ENCODE peak calls at places on chromosomes 6 and 20, in six cellular contexts. I, Y, L, Z, K and P are unnamed samples.
A peak's percentile ranks its signal among the peaks of the same experiment; 100 is the strongest.

GRCh38 chr6:97882755-97883154 is 599.7 kb upstream of the MMS22L start:
- DNase-seq in I (no peak), Y (no peak), L (no peak), Z (no peak), K (no peak), P (no peak)

GRCh38 chr6:30747300-30747687 is 2.9 kb upstream of the IER3 start:
- DNase-seq in I (no peak), Y (no peak), L (no peak), Z (no peak), K (peak; percentile 39), P (no peak)

GRCh38 chr6:144013486-144013909 is 5.4 kb upstream of the PLAGL1 start:
- DNase-seq in I (peak; percentile 90), Y (peak; percentile 85), L (peak; percentile 84), Z (peak; percentile 73), K (peak; percentile 66), P (no peak)

GRCh38 chr6:105152865-105153264 is 26.9 kb downstream of the POPDC3 start:
- DNase-seq in I (no peak), Y (no peak), L (no peak), Z (no peak), K (no peak), P (no peak)

GRCh38 chr6:43784049-43784855 is 14.2 kb downstream of the VEGFA start:
- DNase-seq in I (no peak), Y (no peak), L (no peak), Z (no peak), K (no peak), P (no peak)

GRCh38 chr20:59737073-59737691 is 132.8 kb downstream of the PHACTR3 start:
- DNase-seq in I (no peak), Y (peak; percentile 43), L (no peak), Z (no peak), K (no peak), P (no peak)

GRCh38 chr20:46545077-46545826 is 5.2 kb downstream of the OCSTAMP start:
- DNase-seq in I (no peak), Y (no peak), L (no peak), Z (no peak), K (no peak), P (no peak)

GRCh38 chr6:33827546-33828451 is 24.0 kb upstream of the MLN start:
- DNase-seq in I (peak; percentile 10), Y (no peak), L (peak; percentile 42), Z (no peak), K (no peak), P (no peak)

GRCh38 chr6:66623050-66623449 is 916.0 kb upstream of the EYS start:
- DNase-seq in I (no peak), Y (no peak), L (no peak), Z (no peak), K (no peak), P (no peak)

GRCh38 chr6:4319992-4320683 is 184.8 kb upstream of the ECI2 start:
- DNase-seq in I (peak; percentile 83), Y (no peak), L (no peak), Z (no peak), K (peak; percentile 11), P (no peak)

GRCh38 chr6:125986956-125987617 is 747 bp downstream of the TRMT11 start:
- DNase-seq in I (peak; percentile 19), Y (no peak), L (no peak), Z (no peak), K (peak; percentile 7), P (peak; percentile 27)

GRCh38 chr20:4886771-4887527 is 114.4 kb downstream of the SLC23A2 start:
- DNase-seq in I (no peak), Y (no peak), L (no peak), Z (no peak), K (no peak), P (no peak)

GRCh38 chr6:133918208-133918930 is 29.5 kb downstream of the TCF21 start:
- DNase-seq in I (no peak), Y (no peak), L (no peak), Z (no peak), K (no peak), P (no peak)

GRCh38 chr6:108166664-108167448 is 1.0 kb downstream of the NR2E1 start:
- DNase-seq in I (no peak), Y (no peak), L (no peak), Z (no peak), K (no peak), P (no peak)

GRCh38 chr6:14000901-14001300 is 76.1 kb downstream of the RNF182 start:
- DNase-seq in I (no peak), Y (no peak), L (no peak), Z (no peak), K (no peak), P (no peak)

GRCh38 chr6:13998356-13998755 is 73.6 kb downstream of the RNF182 start:
- DNase-seq in I (no peak), Y (no peak), L (no peak), Z (no peak), K (no peak), P (no peak)

GRCh38 chr6:14004258-14004657 is 79.5 kb downstream of the RNF182 start:
- DNase-seq in I (no peak), Y (no peak), L (no peak), Z (no peak), K (no peak), P (no peak)

GRCh38 chr6:14001329-14002012 is 76.7 kb downstream of the RNF182 start:
- DNase-seq in I (peak; percentile 99), Y (no peak), L (no peak), Z (no peak), K (peak; percentile 93), P (no peak)

GRCh38 chr6:14002176-14002947 is 77.6 kb downstream of the RNF182 start:
- DNase-seq in I (peak; percentile 18), Y (no peak), L (no peak), Z (no peak), K (no peak), P (no peak)
- TF ChIP-seq CTCF in I (no peak), Y (no peak), L (no peak), Z (no peak), K (no peak), P (no peak)

GRCh38 chr6:142856607-142856856 is 88.4 kb downstream of the HIVEP2 start:
- DNase-seq in I (no peak), Y (no peak), L (no peak), Z (no peak), K (no peak), P (no peak)
- H3K4me3 ChIP-seq in I (no peak overlapping the region), Y (no peak overlapping the region), L (no peak overlapping the region), Z (no peak overlapping the region), K (no peak overlapping the region), P (peak overlapping the region; percentile 15)

DNA sequence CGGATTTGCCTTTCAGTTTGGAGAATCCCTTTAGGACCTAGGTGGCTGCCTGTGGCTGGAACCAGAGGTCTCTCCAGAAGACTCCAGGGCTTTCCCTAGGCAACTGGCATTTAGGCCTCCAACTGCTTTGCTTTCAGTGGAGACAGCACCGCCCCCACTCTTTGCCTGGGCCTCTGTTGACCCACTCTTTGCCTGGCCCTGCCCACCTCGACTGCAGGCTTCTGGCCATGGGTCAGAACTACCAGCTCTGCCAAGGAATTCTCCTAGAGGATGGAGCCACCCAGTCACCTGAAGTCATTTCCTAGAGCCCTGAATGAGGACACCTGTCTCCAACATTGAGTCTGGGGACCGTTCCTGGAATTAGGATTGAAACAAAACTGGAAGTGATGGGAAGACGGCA is 439.0 kb upstream of the CDH4 start:
- DNase-seq in I (no peak), Y (no peak), L (no peak), Z (no peak), K (no peak), P (no peak)
- TF ChIP-seq CTCF in I (no peak), Y (no peak), L (no peak), Z (no peak), K (no peak), P (no peak)

DNA sequence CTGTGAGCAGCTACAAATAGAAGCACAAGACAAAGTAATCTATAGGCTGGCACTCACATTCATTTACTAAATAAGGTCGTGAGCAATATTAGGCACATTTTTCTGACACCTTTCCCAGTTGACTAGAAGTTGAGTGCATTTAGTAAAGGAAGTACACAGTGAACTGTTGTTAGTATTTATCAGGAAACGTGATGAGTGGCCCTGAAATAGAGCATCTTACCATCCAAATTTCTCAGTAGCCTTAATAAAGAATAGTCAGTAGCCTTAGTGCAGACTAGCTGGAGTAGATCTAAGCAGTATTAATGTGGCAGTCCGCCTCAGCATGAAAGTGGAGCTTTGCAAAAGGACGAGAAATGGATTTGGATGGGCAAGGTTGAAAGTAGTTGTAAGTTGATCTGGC is 205.5 kb upstream of the QKI start:
- DNase-seq in I (no peak), Y (no peak), L (no peak), Z (no peak), K (no peak), P (no peak)
- H3K4me3 ChIP-seq in I (no peak overlapping the region), Y (no peak overlapping the region), L (no peak overlapping the region), Z (peak overlapping the region; percentile 61), K (no peak overlapping the region), P (no peak overlapping the region)

GRCh38 chr20:25076731-25077609 is 5.0 kb downstream of the VSX1 start:
- DNase-seq in I (peak; percentile 88), Y (no peak), L (no peak), Z (no peak), K (peak; percentile 10), P (no peak)
- TF ChIP-seq CTCF in I (peak; percentile 57), Y (peak; percentile 11), L (no peak), Z (peak; percentile 38), K (peak; percentile 29), P (peak; percentile 44)

GRCh38 chr20:63564036-63564810 is 9.8 kb downstream of the HELZ2 start:
- DNase-seq in I (no peak), Y (no peak), L (no peak), Z (no peak), K (no peak), P (no peak)

GRCh38 chr20:63563186-63563935 is 9.4 kb downstream of the FNDC11 start:
- DNase-seq in I (no peak), Y (no peak), L (no peak), Z (no peak), K (no peak), P (no peak)

GRCh38 chr20:63561624-63562396 is 7.9 kb downstream of the FNDC11 start:
- DNase-seq in I (no peak), Y (no peak), L (no peak), Z (no peak), K (no peak), P (no peak)

GRCh38 chr20:63560856-63561609 is 7.1 kb downstream of the FNDC11 start:
- DNase-seq in I (no peak), Y (no peak), L (no peak), Z (no peak), K (no peak), P (no peak)

DNA sequence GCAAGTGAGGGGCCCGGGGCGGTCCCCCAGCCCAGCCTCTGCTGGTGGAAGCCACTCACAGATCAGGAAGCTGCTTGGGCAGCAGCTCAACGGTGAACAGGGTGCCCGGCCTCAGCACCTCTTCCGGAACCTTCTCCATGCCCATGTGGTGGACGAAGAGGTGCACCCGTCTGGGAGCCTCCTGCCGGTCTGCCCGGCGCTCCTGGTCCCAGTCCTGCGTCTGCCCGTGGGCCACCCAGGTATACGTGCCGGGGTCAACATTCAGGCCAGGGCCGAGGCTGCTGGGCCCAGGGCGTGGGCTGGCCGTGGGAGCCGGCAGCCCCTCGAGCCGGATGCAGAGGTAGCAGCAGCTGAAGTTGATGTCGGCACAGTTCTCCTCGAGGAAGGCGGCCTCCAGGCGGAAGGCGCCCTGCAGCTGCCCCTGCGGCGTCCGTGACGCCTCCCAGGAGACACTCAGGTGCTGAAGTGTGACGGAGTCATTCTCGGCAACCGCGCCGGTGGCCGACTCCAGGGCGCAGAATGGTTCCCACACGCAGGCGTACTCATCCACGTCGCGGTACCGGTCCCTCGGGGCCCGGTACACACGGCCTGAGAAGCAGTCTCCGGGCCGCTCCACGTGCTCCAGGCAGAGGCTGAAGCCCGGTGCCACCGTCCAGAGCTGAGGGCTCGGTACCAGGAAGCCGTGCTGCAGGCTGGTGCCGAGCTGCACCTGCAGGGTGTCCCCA is 8.7 kb downstream of the FNDC11 start:
- DNase-seq in I (no peak), Y (no peak), L (no peak), Z (no peak), K (no peak), P (no peak)
- H3K4me3 ChIP-seq in I (no peak overlapping the region), Y (no peak overlapping the region), L (no peak overlapping the region), Z (no peak overlapping the region), K (no peak overlapping the region), P (no peak overlapping the region)